ENCODE peak calls at places on chromosome 12, in seven cellular contexts. One of them, this sample, is unnamed.
A peak's percentile ranks its signal among the peaks of the same experiment; 100 is the strongest.

GRCh38 chr12:45543887-45544286 is 185.6 kb upstream of the ARID2 start:
- DNase-seq in left ventricle myocardium inferior: no peak
- DNase-seq in MM.1S: peak; percentile 77
- DNase-seq in choroid plexus epithelial cell: peak; percentile 94
- DNase-seq in Peyer's patch: no peak
- DNase-seq in left lung: no peak
- DNase-seq in RWPE1: peak; percentile 81
- DNase-seq in this sample: peak; percentile 77

GRCh38 chr12:13772264-13772663 is 209.1 kb downstream of the GRIN2B start:
- DNase-seq in left ventricle myocardium inferior: no peak
- DNase-seq in MM.1S: no peak
- DNase-seq in choroid plexus epithelial cell: no peak
- DNase-seq in Peyer's patch: no peak
- DNase-seq in left lung: no peak
- DNase-seq in RWPE1: no peak
- DNase-seq in this sample: no peak

GRCh38 chr12:32270818-32271710 is 128.3 kb upstream of the FGD4 start:
- DNase-seq in left ventricle myocardium inferior: no peak
- DNase-seq in MM.1S: no peak
- DNase-seq in choroid plexus epithelial cell: peak; percentile 70
- DNase-seq in Peyer's patch: no peak
- DNase-seq in left lung: no peak
- DNase-seq in RWPE1: no peak
- DNase-seq in this sample: no peak

GRCh38 chr12:49017764-49018281 is 753 bp downstream of the PRKAG1 start:
- DNase-seq in left ventricle myocardium inferior: no peak
- DNase-seq in MM.1S: no peak
- DNase-seq in choroid plexus epithelial cell: peak; percentile 57
- DNase-seq in Peyer's patch: peak; percentile 53
- DNase-seq in left lung: no peak
- DNase-seq in RWPE1: no peak
- DNase-seq in this sample: no peak

GRCh38 chr12:89016970-89017778 is 335.1 kb downstream of the DUSP6 start:
- DNase-seq in left ventricle myocardium inferior: peak; percentile 13
- DNase-seq in MM.1S: peak; percentile 82
- DNase-seq in choroid plexus epithelial cell: peak; percentile 85
- DNase-seq in Peyer's patch: no peak
- DNase-seq in left lung: no peak
- DNase-seq in RWPE1: peak; percentile 46
- DNase-seq in this sample: peak; percentile 21

GRCh38 chr12:30164937-30165336 is 381.2 kb upstream of the TMTC1 start:
- DNase-seq in left ventricle myocardium inferior: no peak
- DNase-seq in MM.1S: no peak
- DNase-seq in choroid plexus epithelial cell: no peak
- DNase-seq in Peyer's patch: no peak
- DNase-seq in left lung: no peak
- DNase-seq in RWPE1: no peak
- DNase-seq in this sample: no peak

GRCh38 chr12:62713190-62713589 is 221.8 kb downstream of the PPM1H start:
- DNase-seq in left ventricle myocardium inferior: no peak
- DNase-seq in MM.1S: no peak
- DNase-seq in choroid plexus epithelial cell: no peak
- DNase-seq in Peyer's patch: no peak
- DNase-seq in left lung: no peak
- DNase-seq in RWPE1: no peak
- DNase-seq in this sample: no peak

GRCh38 chr12:93325855-93326254 is 51.9 kb upstream of the NUDT4 start:
- DNase-seq in left ventricle myocardium inferior: no peak
- DNase-seq in MM.1S: no peak
- DNase-seq in choroid plexus epithelial cell: no peak
- DNase-seq in Peyer's patch: no peak
- DNase-seq in left lung: no peak
- DNase-seq in RWPE1: peak; percentile 53
- DNase-seq in this sample: no peak

GRCh38 chr12:70242695-70243509 is at the start of gene CNOT2:
- DNase-seq in left ventricle myocardium inferior: peak; percentile 92
- DNase-seq in MM.1S: peak; percentile 86
- DNase-seq in choroid plexus epithelial cell: peak; percentile 90
- DNase-seq in Peyer's patch: peak; percentile 93
- DNase-seq in left lung: peak; percentile 90
- DNase-seq in RWPE1: peak; percentile 74
- DNase-seq in this sample: peak; percentile 83

GRCh38 chr12:82877963-82878362 is 191.3 kb downstream of the TMTC2 start:
- DNase-seq in left ventricle myocardium inferior: no peak
- DNase-seq in MM.1S: no peak
- DNase-seq in choroid plexus epithelial cell: no peak
- DNase-seq in Peyer's patch: no peak
- DNase-seq in left lung: no peak
- DNase-seq in RWPE1: no peak
- DNase-seq in this sample: no peak

GRCh38 chr12:57809425-57809824 is 9.1 kb downstream of the AVIL start:
- DNase-seq in left ventricle myocardium inferior: no peak
- DNase-seq in MM.1S: no peak
- DNase-seq in choroid plexus epithelial cell: no peak
- DNase-seq in Peyer's patch: no peak
- DNase-seq in left lung: no peak
- DNase-seq in RWPE1: no peak
- DNase-seq in this sample: no peak

GRCh38 chr12:105748806-105749600 is 389.8 kb downstream of the NUAK1 start:
- DNase-seq in left ventricle myocardium inferior: peak; percentile 30
- DNase-seq in MM.1S: no peak
- DNase-seq in choroid plexus epithelial cell: peak; percentile 81
- DNase-seq in Peyer's patch: no peak
- DNase-seq in left lung: no peak
- DNase-seq in RWPE1: no peak
- DNase-seq in this sample: no peak

GRCh38 chr12:3827301-3828000 is 45.7 kb downstream of the PARP11 start:
- DNase-seq in left ventricle myocardium inferior: no peak
- DNase-seq in MM.1S: no peak
- DNase-seq in choroid plexus epithelial cell: no peak
- DNase-seq in Peyer's patch: no peak
- DNase-seq in left lung: no peak
- DNase-seq in RWPE1: no peak
- DNase-seq in this sample: peak; percentile 64

GRCh38 chr12:94733727-94734126 is 83.4 kb upstream of the TMCC3 start:
- DNase-seq in left ventricle myocardium inferior: no peak
- DNase-seq in MM.1S: no peak
- DNase-seq in choroid plexus epithelial cell: no peak
- DNase-seq in Peyer's patch: no peak
- DNase-seq in left lung: no peak
- DNase-seq in RWPE1: no peak
- DNase-seq in this sample: no peak

GRCh38 chr12:542290-543113 is 82.8 kb downstream of the B4GALNT3 start:
- DNase-seq in left ventricle myocardium inferior: no peak
- DNase-seq in MM.1S: no peak
- DNase-seq in choroid plexus epithelial cell: no peak
- DNase-seq in Peyer's patch: no peak
- DNase-seq in left lung: no peak
- DNase-seq in RWPE1: no peak
- DNase-seq in this sample: no peak

GRCh38 chr12:116727261-116727660 is 10.6 kb downstream of the SPRING1 start:
- DNase-seq in left ventricle myocardium inferior: no peak
- DNase-seq in MM.1S: no peak
- DNase-seq in choroid plexus epithelial cell: no peak
- DNase-seq in Peyer's patch: no peak
- DNase-seq in left lung: no peak
- DNase-seq in RWPE1: no peak
- DNase-seq in this sample: no peak

GRCh38 chr12:6872073-6873048 is 742 bp downstream of the SPSB2 start:
- DNase-seq in left ventricle myocardium inferior: peak; percentile 83
- DNase-seq in MM.1S: peak; percentile 82
- DNase-seq in choroid plexus epithelial cell: peak; percentile 77
- DNase-seq in Peyer's patch: peak; percentile 94
- DNase-seq in left lung: peak; percentile 86
- DNase-seq in RWPE1: peak; percentile 72
- DNase-seq in this sample: peak; percentile 88

GRCh38 chr12:96236221-96236822 is 42.1 kb downstream of the ELK3 start:
- DNase-seq in left ventricle myocardium inferior: peak; percentile 50
- DNase-seq in MM.1S: no peak
- DNase-seq in choroid plexus epithelial cell: no peak
- DNase-seq in Peyer's patch: no peak
- DNase-seq in left lung: peak; percentile 43
- DNase-seq in RWPE1: no peak
- DNase-seq in this sample: no peak

GRCh38 chr12:29517265-29517664 is 19.8 kb upstream of the OVCH1 start:
- DNase-seq in left ventricle myocardium inferior: no peak
- DNase-seq in MM.1S: no peak
- DNase-seq in choroid plexus epithelial cell: no peak
- DNase-seq in Peyer's patch: peak; percentile 50
- DNase-seq in left lung: no peak
- DNase-seq in RWPE1: no peak
- DNase-seq in this sample: no peak

GRCh38 chr12:119940881-119941280 is 48.2 kb upstream of the BICDL1 start:
- DNase-seq in left ventricle myocardium inferior: no peak
- DNase-seq in MM.1S: no peak
- DNase-seq in choroid plexus epithelial cell: peak; percentile 8
- DNase-seq in Peyer's patch: no peak
- DNase-seq in left lung: no peak
- DNase-seq in RWPE1: peak; percentile 88
- DNase-seq in this sample: no peak

GRCh38 chr12:127613056-127613455 is 653.9 kb upstream of the TMEM132C start:
- DNase-seq in left ventricle myocardium inferior: no peak
- DNase-seq in MM.1S: no peak
- DNase-seq in choroid plexus epithelial cell: no peak
- DNase-seq in Peyer's patch: no peak
- DNase-seq in left lung: no peak
- DNase-seq in RWPE1: no peak
- DNase-seq in this sample: no peak

GRCh38 chr12:54082402-54082892 is 28.8 kb downstream of the HOXC4 start:
- DNase-seq in left ventricle myocardium inferior: no peak
- DNase-seq in MM.1S: peak; percentile 45
- DNase-seq in choroid plexus epithelial cell: peak; percentile 3
- DNase-seq in Peyer's patch: peak; percentile 58
- DNase-seq in left lung: no peak
- DNase-seq in RWPE1: no peak
- DNase-seq in this sample: no peak

GRCh38 chr12:53743277-53744129 is 8.3 kb downstream of the CISTR start:
- DNase-seq in left ventricle myocardium inferior: no peak
- DNase-seq in MM.1S: peak; percentile 61
- DNase-seq in choroid plexus epithelial cell: peak; percentile 70
- DNase-seq in Peyer's patch: peak; percentile 68
- DNase-seq in left lung: peak; percentile 47
- DNase-seq in RWPE1: peak; percentile 80
- DNase-seq in this sample: peak; percentile 81

GRCh38 chr12:71551529-71551928 is 111.9 kb downstream of the LGR5 start:
- DNase-seq in left ventricle myocardium inferior: no peak
- DNase-seq in MM.1S: no peak
- DNase-seq in choroid plexus epithelial cell: peak; percentile 58
- DNase-seq in Peyer's patch: no peak
- DNase-seq in left lung: no peak
- DNase-seq in RWPE1: no peak
- DNase-seq in this sample: no peak

GRCh38 chr12:45518516-45519235 is 210.8 kb upstream of the ARID2 start:
- DNase-seq in left ventricle myocardium inferior: no peak
- DNase-seq in MM.1S: no peak
- DNase-seq in choroid plexus epithelial cell: no peak
- DNase-seq in Peyer's patch: no peak
- DNase-seq in left lung: no peak
- DNase-seq in RWPE1: no peak
- DNase-seq in this sample: no peak

GRCh38 chr12:138898-139534 is 72.4 kb downstream of the IQSEC3 start:
- DNase-seq in left ventricle myocardium inferior: peak; percentile 29
- DNase-seq in MM.1S: no peak
- DNase-seq in choroid plexus epithelial cell: peak; percentile 45
- DNase-seq in Peyer's patch: no peak
- DNase-seq in left lung: no peak
- DNase-seq in RWPE1: no peak
- DNase-seq in this sample: no peak

GRCh38 chr12:110122929-110123328 is 1.2 kb upstream of the IFT81 start:
- DNase-seq in left ventricle myocardium inferior: no peak
- DNase-seq in MM.1S: no peak
- DNase-seq in choroid plexus epithelial cell: no peak
- DNase-seq in Peyer's patch: no peak
- DNase-seq in left lung: no peak
- DNase-seq in RWPE1: no peak
- DNase-seq in this sample: no peak

GRCh38 chr12:110120878-110121277 is 3.3 kb upstream of the IFT81 start:
- DNase-seq in left ventricle myocardium inferior: no peak
- DNase-seq in MM.1S: no peak
- DNase-seq in choroid plexus epithelial cell: no peak
- DNase-seq in Peyer's patch: no peak
- DNase-seq in left lung: no peak
- DNase-seq in RWPE1: no peak
- DNase-seq in this sample: no peak

GRCh38 chr12:110123861-110124183 is 335 bp upstream of the IFT81 start:
- DNase-seq in left ventricle myocardium inferior: no peak
- DNase-seq in MM.1S: no peak
- DNase-seq in choroid plexus epithelial cell: no peak
- DNase-seq in Peyer's patch: no peak
- DNase-seq in left lung: no peak
- DNase-seq in RWPE1: no peak
- DNase-seq in this sample: no peak

GRCh38 chr12:110126557-110126956 is 2.4 kb downstream of the IFT81 start:
- DNase-seq in left ventricle myocardium inferior: no peak
- DNase-seq in MM.1S: no peak
- DNase-seq in choroid plexus epithelial cell: no peak
- DNase-seq in Peyer's patch: no peak
- DNase-seq in left lung: no peak
- DNase-seq in RWPE1: no peak
- DNase-seq in this sample: no peak

GRCh38 chr12:110124184-110124995 is at the start of gene IFT81:
- DNase-seq in left ventricle myocardium inferior: peak; percentile 94
- DNase-seq in MM.1S: peak; percentile 82
- DNase-seq in choroid plexus epithelial cell: peak; percentile 95
- DNase-seq in Peyer's patch: peak; percentile 98
- DNase-seq in left lung: peak; percentile 96
- DNase-seq in RWPE1: peak; percentile 95
- DNase-seq in this sample: peak; percentile 98
- TF ChIP-seq CTCF in left ventricle myocardium inferior: no peak
- TF ChIP-seq CTCF in MM.1S: no peak
- TF ChIP-seq CTCF in choroid plexus epithelial cell: no peak
- TF ChIP-seq CTCF in Peyer's patch: no peak
- TF ChIP-seq CTCF in left lung: no peak
- TF ChIP-seq CTCF in RWPE1: no peak
- TF ChIP-seq CTCF in this sample: no peak

GRCh38 chr12:46556820-46557524 is 184.4 kb upstream of the SLC38A2 start:
- DNase-seq in left ventricle myocardium inferior: no peak
- DNase-seq in MM.1S: no peak
- DNase-seq in choroid plexus epithelial cell: peak; percentile 87
- DNase-seq in Peyer's patch: no peak
- DNase-seq in left lung: no peak
- DNase-seq in RWPE1: peak; percentile 82
- DNase-seq in this sample: no peak
- TF ChIP-seq CTCF in left ventricle myocardium inferior: no peak
- TF ChIP-seq CTCF in MM.1S: no peak
- TF ChIP-seq CTCF in choroid plexus epithelial cell: peak; percentile 4
- TF ChIP-seq CTCF in Peyer's patch: no peak
- TF ChIP-seq CTCF in left lung: no peak
- TF ChIP-seq CTCF in RWPE1: no peak
- TF ChIP-seq CTCF in this sample: no peak

GRCh38 chr12:26832817-26833691 is at the start of gene ITPR2:
- DNase-seq in left ventricle myocardium inferior: peak; percentile 97
- DNase-seq in MM.1S: peak; percentile 94
- DNase-seq in choroid plexus epithelial cell: peak; percentile 89
- DNase-seq in Peyer's patch: peak; percentile 96
- DNase-seq in left lung: peak; percentile 95
- DNase-seq in RWPE1: peak; percentile 92
- DNase-seq in this sample: peak; percentile 99
- TF ChIP-seq CTCF in left ventricle myocardium inferior: peak; percentile 51
- TF ChIP-seq CTCF in MM.1S: no peak
- TF ChIP-seq CTCF in choroid plexus epithelial cell: no peak
- TF ChIP-seq CTCF in Peyer's patch: no peak
- TF ChIP-seq CTCF in left lung: peak; percentile 9
- TF ChIP-seq CTCF in RWPE1: peak; percentile 69
- TF ChIP-seq CTCF in this sample: peak; percentile 61

GRCh38 chr12:98422809-98423208 is 92.6 kb upstream of the TMPO start:
- DNase-seq in left ventricle myocardium inferior: no peak
- DNase-seq in MM.1S: no peak
- DNase-seq in choroid plexus epithelial cell: no peak
- DNase-seq in Peyer's patch: peak; percentile 82
- DNase-seq in left lung: no peak
- DNase-seq in RWPE1: no peak
- DNase-seq in this sample: no peak
- TF ChIP-seq CTCF in left ventricle myocardium inferior: no peak
- TF ChIP-seq CTCF in MM.1S: no peak
- TF ChIP-seq CTCF in choroid plexus epithelial cell: peak; percentile 50
- TF ChIP-seq CTCF in Peyer's patch: peak; percentile 23
- TF ChIP-seq CTCF in left lung: peak; percentile 19
- TF ChIP-seq CTCF in RWPE1: no peak
- TF ChIP-seq CTCF in this sample: no peak

This sample was measured in GM13977.